ENCODE peak calls at places on chromosome X, in seven cellular contexts. Q is neural progenitor cell, Z is right atrium auricular region, O is cardiac muscle cell, W is HFFc6, P is chondrocyte, N is fibroblast of lung. L is an unnamed sample.

GRCh38 chrX:16671005-16671404 is 21.0 kb downstream of the S100G start:
- DNase-seq in Q (peak), Z (no peak), O (peak), W (no peak), P (no peak), N (peak), L (no peak)

GRCh38 chrX:1582686-1583437 is 8.5 kb upstream of the AKAP17A start:
- DNase-seq in Q (no peak), Z (peak), O (no peak), W (peak), P (no peak), N (no peak), L (no peak)

GRCh38 chrX:104315555-104315954 is 60.8 kb upstream of the ESX1 start:
- DNase-seq in Q (no peak), Z (no peak), O (no peak), W (peak), P (no peak), N (peak), L (no peak)

GRCh38 chrX:14029039-14029424 is 660 bp downstream of the GEMIN8 start:
- DNase-seq in Q (peak), Z (no peak), O (peak), W (no peak), P (no peak), N (peak), L (no peak)

GRCh38 chrX:86148594-86148993 is 343 bp downstream of the DACH2 start:
- DNase-seq in Q (peak), Z (no peak), O (no peak), W (no peak), P (peak), N (no peak), L (no peak)

GRCh38 chrX:83508006-83508405 is at the start of gene POU3F4:
- DNase-seq in Q (peak), Z (no peak), O (peak), W (no peak), P (no peak), N (no peak), L (peak)

GRCh38 chrX:19874391-19875050 is 12.9 kb downstream of the SH3KBP1 start:
- DNase-seq in Q (no peak), Z (no peak), O (no peak), W (no peak), P (no peak), N (no peak), L (no peak)

GRCh38 chrX:24513416-24513815 is 48.3 kb downstream of the PDK3 start:
- DNase-seq in Q (no peak), Z (no peak), O (no peak), W (no peak), P (no peak), N (no peak), L (no peak)

GRCh38 chrX:24498181-24498580 is 33.1 kb downstream of the PDK3 start:
- DNase-seq in Q (peak), Z (no peak), O (no peak), W (peak), P (no peak), N (peak), L (no peak)

GRCh38 chrX:136086521-136086920 is 60.8 kb upstream of the FHL1 start:
- DNase-seq in Q (no peak), Z (no peak), O (no peak), W (no peak), P (no peak), N (peak), L (no peak)

GRCh38 chrX:102599950-102600579 is 750 bp downstream of the ARMCX5 start:
- DNase-seq in Q (no peak), Z (no peak), O (peak), W (peak), P (no peak), N (peak), L (no peak)

GRCh38 chrX:71543316-71543715 is 10.4 kb downstream of the OGT start:
- DNase-seq in Q (no peak), Z (no peak), O (no peak), W (peak), P (no peak), N (no peak), L (no peak)

GRCh38 chrX:9847071-9847470 is 60.8 kb downstream of the SHROOM2 start:
- DNase-seq in Q (no peak), Z (no peak), O (peak), W (peak), P (no peak), N (no peak), L (no peak)

GRCh38 chrX:9662148-9662547 is 103.5 kb downstream of the GPR143 start:
- DNase-seq in Q (no peak), Z (no peak), O (no peak), W (peak), P (no peak), N (no peak), L (no peak)

GRCh38 chrX:7582191-7582590 is 260.8 kb upstream of the VCX start:
- DNase-seq in Q (no peak), Z (no peak), O (no peak), W (no peak), P (no peak), N (no peak), L (no peak)

GRCh38 chrX:1593286-1594271 is 2.2 kb downstream of the AKAP17A start:
- DNase-seq in Q (no peak), Z (no peak), O (no peak), W (no peak), P (peak), N (no peak), L (no peak)

GRCh38 chrX:53188763-53189162 is 36.2 kb downstream of the KDM5C start:
- DNase-seq in Q (no peak), Z (no peak), O (no peak), W (no peak), P (no peak), N (no peak), L (no peak)

GRCh38 chrX:6729581-6729980 is 194.7 kb upstream of the VCX3A start:
- DNase-seq in Q (no peak), Z (no peak), O (peak), W (no peak), P (no peak), N (no peak), L (no peak)

GRCh38 chrX:103446665-103447302 is 70.4 kb downstream of the BEX3 start:
- DNase-seq in Q (peak), Z (no peak), O (no peak), W (peak), P (no peak), N (no peak), L (no peak)

GRCh38 chrX:24242649-24243556 is 71.0 kb downstream of the SUPT20HL2 start:
- DNase-seq in Q (no peak), Z (peak), O (no peak), W (no peak), P (no peak), N (peak), L (no peak)

GRCh38 chrX:71618303-71618721 is at the start of gene CXCR3:
- DNase-seq in Q (no peak), Z (no peak), O (no peak), W (no peak), P (no peak), N (no peak), L (no peak)

GRCh38 chrX:39633293-39633692 is 464.5 kb downstream of the BCOR start:
- DNase-seq in Q (no peak), Z (no peak), O (no peak), W (peak), P (no peak), N (peak), L (no peak)

GRCh38 chrX:153723351-153724251 is 586 bp downstream of the BCAP31 start:
- DNase-seq in Q (peak), Z (no peak), O (peak), W (peak), P (no peak), N (peak), L (no peak)

GRCh38 chrX:106397788-106398538 is 213.8 kb upstream of the RADX start:
- DNase-seq in Q (no peak), Z (no peak), O (peak), W (no peak), P (no peak), N (no peak), L (no peak)

GRCh38 chrX:110915120-110915519 is 119.5 kb upstream of the CHRDL1 start:
- DNase-seq in Q (no peak), Z (no peak), O (no peak), W (peak), P (no peak), N (peak), L (no peak)

GRCh38 chrX:11531226-11531625 is 134.5 kb downstream of the ARHGAP6 start:
- DNase-seq in Q (no peak), Z (no peak), O (no peak), W (no peak), P (no peak), N (peak), L (no peak)

GRCh38 chrX:154019061-154019621 is 561 bp downstream of the IRAK1 start:
- DNase-seq in Q (peak), Z (no peak), O (no peak), W (no peak), P (no peak), N (no peak), L (no peak)

GRCh38 chrX:134544614-134545255 is 84.8 kb downstream of the HPRT1 start:
- DNase-seq in Q (peak), Z (peak), O (peak), W (no peak), P (no peak), N (no peak), L (no peak)

GRCh38 chrX:97030463-97030862 is 146.8 kb downstream of the RPA4 start:
- DNase-seq in Q (no peak), Z (no peak), O (no peak), W (no peak), P (no peak), N (no peak), L (no peak)

GRCh38 chrX:118345045-118345400 is 883 bp upstream of the WDR44 start:
- DNase-seq in Q (no peak), Z (no peak), O (no peak), W (no peak), P (no peak), N (no peak), L (no peak)

GRCh38 chrX:12702509-12703091 is 88.6 kb upstream of the PRPS2 start:
- DNase-seq in Q (peak), Z (no peak), O (peak), W (no peak), P (no peak), N (no peak), L (peak)

GRCh38 chrX:110992611-110993010 is 103.4 kb upstream of the PAK3 start:
- DNase-seq in Q (peak), Z (no peak), O (peak), W (no peak), P (no peak), N (peak), L (peak)

GRCh38 chrX:123590842-123591491 is 141.9 kb downstream of the THOC2 start:
- DNase-seq in Q (no peak), Z (no peak), O (no peak), W (no peak), P (no peak), N (peak), L (no peak)

GRCh38 chrX:70973221-70973620 is 42.3 kb upstream of the SLC7A3 start:
- DNase-seq in Q (no peak), Z (no peak), O (no peak), W (no peak), P (no peak), N (no peak), L (no peak)

DNA sequence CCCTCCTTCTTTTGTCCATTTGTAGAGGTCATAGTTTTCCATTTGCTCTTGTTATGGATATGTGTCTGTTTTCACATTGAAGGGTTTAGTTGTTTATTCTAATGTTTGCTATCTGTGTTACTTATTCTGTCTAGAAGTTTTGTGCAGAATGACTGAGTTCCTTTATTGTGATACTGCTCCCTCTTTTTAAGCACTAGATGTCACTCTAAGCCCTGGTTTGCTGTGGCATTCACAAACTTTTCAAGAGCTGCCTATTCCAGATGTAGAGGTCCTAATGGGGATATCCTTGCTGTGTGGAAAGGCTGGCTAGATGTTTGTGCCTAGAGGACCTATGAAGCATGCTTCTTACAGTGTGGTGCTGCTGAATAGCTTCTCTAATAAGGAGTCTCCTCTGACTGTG is 338.6 kb downstream of the SPIN4 start:
- DNase-seq in Q (no peak), Z (no peak), O (no peak), W (no peak), P (no peak), N (no peak), L (no peak)
- TF ChIP-seq CTCF in Q (no peak), Z (no peak), O (no peak), W (no peak), P (peak), N (no peak), L (no peak)

GRCh38 chrX:15564981-15565579 is 35.7 kb downstream of the ACE2 start:
- DNase-seq in Q (peak), Z (peak), O (peak), W (peak), P (no peak), N (peak), L (peak)

GRCh38 chrX:15567886-15568616 is 32.7 kb downstream of the ACE2 start:
- DNase-seq in Q (no peak), Z (no peak), O (no peak), W (no peak), P (no peak), N (peak), L (no peak)

GRCh38 chrX:15563056-15563455 is 37.7 kb downstream of the ACE2 start:
- DNase-seq in Q (no peak), Z (no peak), O (no peak), W (no peak), P (no peak), N (no peak), L (no peak)

GRCh38 chrX:15567267-15567666 is 33.5 kb downstream of the ACE2 start:
- DNase-seq in Q (no peak), Z (no peak), O (no peak), W (no peak), P (no peak), N (no peak), L (no peak)

DNA sequence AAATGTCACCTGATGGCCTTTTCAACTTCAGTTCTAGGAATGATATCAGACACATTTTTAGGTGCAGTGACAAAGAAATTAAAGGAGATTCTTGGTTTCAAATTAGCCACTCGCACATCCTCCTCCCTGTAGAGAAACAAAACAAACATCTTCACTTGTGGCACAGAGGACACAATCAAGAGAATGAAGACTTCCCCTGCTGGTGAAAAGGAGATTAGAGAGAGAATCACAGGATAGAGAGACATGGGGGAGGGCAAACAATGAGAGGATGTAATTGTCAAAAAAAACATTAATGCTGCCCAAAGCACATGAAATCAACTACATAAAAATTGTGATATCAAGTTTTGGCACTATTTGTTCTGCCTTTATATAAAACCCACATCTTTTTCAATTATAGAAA is 34.5 kb downstream of the ACE2 start:
- DNase-seq in Q (no peak), Z (no peak), O (no peak), W (no peak), P (no peak), N (no peak), L (no peak)
- TF ChIP-seq CTCF in Q (peak), Z (no peak), O (peak), W (no peak), P (no peak), N (no peak), L (peak)

DNA sequence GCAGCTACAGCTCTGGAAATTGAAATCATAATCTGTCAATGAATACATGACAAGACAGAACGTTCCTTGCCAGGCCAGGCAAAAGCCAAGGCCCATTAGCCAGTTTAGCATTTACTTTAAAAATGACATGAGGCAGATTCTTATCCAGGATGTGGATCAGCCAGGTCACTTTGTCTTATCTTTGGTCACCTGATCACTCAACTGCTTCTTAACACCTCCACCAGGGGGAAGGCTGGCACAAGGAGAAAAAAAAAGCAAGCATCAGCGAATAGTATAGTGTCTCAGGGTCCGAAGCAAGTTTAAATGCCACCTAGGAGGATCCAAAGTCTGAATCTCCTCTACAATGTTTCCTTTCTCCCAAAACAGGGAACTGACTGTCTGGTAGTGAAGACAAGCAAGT is 18.8 kb downstream of the ATP1B4 start:
- DNase-seq in Q (peak), Z (no peak), O (no peak), W (no peak), P (no peak), N (peak), L (no peak)
- TF ChIP-seq CTCF in Q (peak), Z (no peak), O (peak), W (peak), P (peak), N (peak), L (peak)

DNA sequence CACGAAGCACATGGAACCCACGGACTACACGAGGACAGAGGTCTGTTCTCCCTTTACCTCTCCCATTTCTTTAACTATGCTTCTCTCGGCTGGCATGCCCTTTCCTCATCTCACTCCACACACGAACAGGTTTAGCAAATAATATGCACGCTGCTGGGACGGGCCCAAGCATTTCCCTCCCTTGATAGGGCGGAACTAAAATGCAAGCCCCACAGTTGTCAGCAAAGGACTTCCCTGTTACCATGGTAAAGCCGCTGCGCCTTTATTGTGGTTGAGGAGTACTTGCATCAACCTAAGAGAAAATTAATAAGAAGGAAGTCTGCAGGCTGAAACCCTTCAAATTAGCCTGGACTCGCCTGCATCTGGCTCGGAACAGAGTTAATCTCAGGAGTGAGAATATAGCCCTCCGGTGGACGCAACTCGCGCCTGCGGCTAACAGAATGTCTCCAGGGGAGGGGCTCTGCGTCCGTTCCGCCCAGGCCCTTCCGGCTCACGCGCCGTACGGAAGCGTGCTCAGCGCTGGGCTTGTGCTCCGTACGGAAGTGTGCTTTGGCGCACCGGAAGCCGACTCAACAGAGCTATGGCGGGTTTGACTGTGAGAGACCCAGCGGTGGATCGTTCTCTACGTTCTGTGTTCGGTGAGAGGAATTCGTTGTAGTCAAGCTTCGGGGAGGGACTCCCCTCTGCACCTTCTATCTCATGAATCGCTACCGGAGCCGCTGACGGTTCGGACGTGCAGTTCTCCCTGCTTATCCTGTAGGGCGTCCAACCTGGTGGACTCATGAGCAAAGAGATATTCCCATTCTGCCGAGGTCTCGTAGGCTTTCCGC is at the start of gene CSTF2:
- DNase-seq in Q (peak), Z (peak), O (peak), W (peak), P (peak), N (peak), L (peak)
- TF ChIP-seq CTCF in Q (peak), Z (no peak), O (peak), W (no peak), P (peak), N (no peak), L (peak)

GRCh38 chrX:147832707-147833348 is 78.9 kb upstream of the FMR1 start:
- DNase-seq in Q (no peak), Z (no peak), O (no peak), W (no peak), P (no peak), N (no peak), L (no peak)

DNA sequence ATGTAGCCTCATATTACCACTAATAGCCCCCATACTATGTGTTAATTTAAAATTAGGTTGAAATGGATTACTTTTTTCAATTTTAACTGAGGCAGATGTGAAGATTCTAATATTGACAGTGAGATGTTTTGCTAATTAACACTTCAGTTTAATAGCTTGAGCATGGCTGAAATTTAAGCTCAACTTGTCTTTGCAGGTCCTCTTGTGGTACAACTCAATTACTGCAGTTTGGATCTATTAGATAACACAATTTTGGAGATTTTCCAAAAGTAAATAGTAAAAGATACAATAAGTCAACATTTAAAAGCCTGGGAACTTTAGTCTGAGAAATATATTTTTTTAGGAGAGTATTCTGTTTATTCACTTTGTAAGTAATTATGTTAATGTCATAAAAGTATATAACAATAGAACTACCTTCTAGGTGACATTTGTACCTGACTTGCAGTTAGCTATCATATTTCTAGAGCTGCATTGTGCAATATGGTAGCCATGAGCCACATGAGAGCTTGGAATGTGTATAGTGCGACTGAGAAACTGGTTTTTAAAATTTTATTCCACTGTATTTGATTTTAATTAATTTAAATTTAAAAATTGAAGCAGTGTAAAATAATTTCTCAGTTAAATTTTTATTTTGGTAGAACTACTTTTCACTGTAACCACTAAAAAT is 73.1 kb upstream of the FMR1 start:
- DNase-seq in Q (peak), Z (no peak), O (no peak), W (no peak), P (no peak), N (peak), L (no peak)
- TF ChIP-seq CTCF in Q (peak), Z (peak), O (no peak), W (peak), P (peak), N (no peak), L (peak)

DNA sequence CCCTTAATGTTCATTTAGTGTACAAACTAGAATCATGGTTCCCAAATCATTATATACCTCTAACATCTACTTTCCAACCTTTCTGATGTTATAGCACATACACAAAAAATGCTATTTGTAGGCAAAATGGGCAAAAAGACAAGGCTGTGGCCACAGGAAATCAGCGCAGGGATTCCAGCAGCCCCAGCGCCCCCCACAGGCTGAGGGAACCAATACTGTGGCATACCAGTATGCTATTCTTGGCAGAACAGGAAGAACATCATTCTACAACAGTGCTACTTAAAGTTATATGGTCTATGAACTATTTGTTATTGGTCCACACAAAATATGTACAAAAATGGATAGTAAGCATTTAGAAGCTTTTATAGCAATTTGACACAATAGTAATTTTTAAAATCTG is 25.3 kb downstream of the STEEP1 start:
- DNase-seq in Q (no peak), Z (no peak), O (no peak), W (no peak), P (no peak), N (no peak), L (no peak)
- TF ChIP-seq CTCF in Q (peak), Z (no peak), O (no peak), W (peak), P (peak), N (no peak), L (no peak)

GRCh38 chrX:113741744-113742143 is 842.1 kb upstream of the HTR2C start:
- DNase-seq in Q (peak), Z (no peak), O (peak), W (no peak), P (no peak), N (no peak), L (no peak)
- TF ChIP-seq CTCF in Q (peak), Z (no peak), O (peak), W (no peak), P (peak), N (no peak), L (peak)

L was measured in neural crest cell.